ENCODE peak calls at places on chromosomes 6 and 20, in five cellular contexts. E is B cell, Y is neural crest cell, M is amniotic stem cell, B is MV-4-11. Z is an unnamed sample.
A peak's percentile ranks its signal among the peaks of the same experiment; 100 is the strongest.

GRCh38 chr6:123044341-123044860 is 48.4 kb downstream of the CLVS2 start:
- DNase-seq in E (no peak), Y (no peak), M (no peak), B (no peak), Z (no peak)

GRCh38 chr6:43869091-43869710 is 99.2 kb downstream of the VEGFA start:
- DNase-seq in E (no peak), Y (no peak), M (no peak), B (no peak), Z (no peak)

GRCh38 chr6:155782320-155782730 is 326.7 kb upstream of the NOX3 start:
- DNase-seq in E (no peak), Y (no peak), M (peak; percentile 71), B (no peak), Z (no peak)

GRCh38 chr20:41249781-41250281 is 67.7 kb downstream of the ZHX3 start:
- DNase-seq in E (no peak), Y (peak; percentile 16), M (no peak), B (peak; percentile 45), Z (peak; percentile 71)

GRCh38 chr6:138007014-138007472 is 100.2 kb downstream of the PERP start:
- DNase-seq in E (no peak), Y (no peak), M (no peak), B (no peak), Z (peak; percentile 71)

GRCh38 chr6:102381203-102381602 is 987.7 kb downstream of the GRIK2 start:
- DNase-seq in E (no peak), Y (no peak), M (no peak), B (no peak), Z (no peak)

GRCh38 chr6:158654960-158655485 is 5.2 kb downstream of the SYTL3 start:
- DNase-seq in E (no peak), Y (no peak), M (no peak), B (peak; percentile 60), Z (no peak)

GRCh38 chr6:83429857-83430605 is 820 bp downstream of the ME1 start:
- DNase-seq in E (no peak), Y (peak; percentile 23), M (no peak), B (no peak), Z (peak; percentile 13)

GRCh38 chr6:117992856-117993255 is 85.8 kb downstream of the SLC35F1 start:
- DNase-seq in E (no peak), Y (no peak), M (no peak), B (no peak), Z (no peak)

GRCh38 chr20:17849901-17850673 is 118.5 kb downstream of the SNX5 start:
- DNase-seq in E (no peak), Y (no peak), M (peak; percentile 91), B (peak; percentile 52), Z (no peak)

GRCh38 chr6:19994909-19995308 is 157.7 kb downstream of the ID4 start:
- DNase-seq in E (no peak), Y (no peak), M (no peak), B (peak; percentile 3), Z (no peak)

GRCh38 chr6:28490191-28490890 is 25.3 kb downstream of the GPX6 start:
- DNase-seq in E (no peak), Y (no peak), M (no peak), B (no peak), Z (no peak)

GRCh38 chr20:43681991-43682410 is 15.1 kb downstream of the MYBL2 start:
- DNase-seq in E (peak; percentile 93), Y (no peak), M (no peak), B (no peak), Z (no peak)